ENCODE peak calls at places on chromosomes 2 and 18, in nine cellular contexts. Z is fibroblast of lung, L is tibial nerve, B is fibroblast of mammary gland, O is fibroblast of the aortic adventitia, E is spleen, R is MM.1S, G is SJSA1, Q is A549. C is an unnamed sample.

GRCh38 chr2:119523959-119524694 is at the start of gene SCTR:
- DNase-seq in Z (no peak), L (no peak), B (no peak), O (no peak), E (no peak), R (no peak), G (no peak), Q (no peak), C (no peak)

GRCh38 chr2:24643051-24643450 is 150.1 kb downstream of the PTRHD1 start:
- DNase-seq in Z (no peak), L (no peak), B (no peak), O (peak), E (no peak), R (no peak), G (no peak), Q (no peak), C (no peak)

GRCh38 chr2:201858781-201859180 is 52.4 kb downstream of the CDK15 start:
- DNase-seq in Z (peak), L (no peak), B (peak), O (peak), E (no peak), R (no peak), G (no peak), Q (no peak), C (peak)

GRCh38 chr2:197926673-197927072 is 122.3 kb downstream of the PLCL1 start:
- DNase-seq in Z (no peak), L (no peak), B (peak), O (peak), E (no peak), R (peak), G (no peak), Q (no peak), C (no peak)

GRCh38 chr18:8841781-8842485 is 136.6 kb downstream of the MTCL1 start:
- DNase-seq in Z (no peak), L (no peak), B (no peak), O (no peak), E (no peak), R (no peak), G (no peak), Q (no peak), C (no peak)

GRCh38 chr2:152523091-152523490 is 188.1 kb downstream of the FMNL2 start:
- DNase-seq in Z (peak), L (no peak), B (peak), O (peak), E (no peak), R (no peak), G (no peak), Q (no peak), C (no peak)

GRCh38 chr2:127526142-127526939 is at the start of gene IWS1:
- DNase-seq in Z (peak), L (peak), B (peak), O (peak), E (peak), R (peak), G (peak), Q (peak), C (peak)

GRCh38 chr18:21914739-21915319 is 174.2 kb downstream of the MIB1 start:
- DNase-seq in Z (peak), L (no peak), B (peak), O (peak), E (no peak), R (no peak), G (peak), Q (peak), C (peak)

GRCh38 chr18:70578480-70578879 is 289.6 kb downstream of the SOCS6 start:
- DNase-seq in Z (no peak), L (no peak), B (no peak), O (no peak), E (no peak), R (no peak), G (no peak), Q (peak), C (peak)

GRCh38 chr2:2667690-2668089 is 336.6 kb upstream of the MYT1L start:
- DNase-seq in Z (no peak), L (no peak), B (no peak), O (no peak), E (no peak), R (no peak), G (no peak), Q (no peak), C (no peak)

GRCh38 chr18:69969491-69969890 is 21.8 kb upstream of the CD226 start:
- DNase-seq in Z (no peak), L (no peak), B (peak), O (peak), E (no peak), R (no peak), G (no peak), Q (no peak), C (peak)

GRCh38 chr2:38467768-38468463 is 90.8 kb upstream of the ATL2 start:
- DNase-seq in Z (no peak), L (no peak), B (no peak), O (no peak), E (no peak), R (no peak), G (no peak), Q (no peak), C (no peak)

GRCh38 chr2:174607989-174608865 is 10.6 kb upstream of the WIPF1 start:
- DNase-seq in Z (no peak), L (no peak), B (no peak), O (no peak), E (no peak), R (peak), G (no peak), Q (no peak), C (no peak)

GRCh38 chr2:36507408-36507812 is 90.6 kb downstream of the FEZ2 start:
- DNase-seq in Z (peak), L (no peak), B (peak), O (peak), E (no peak), R (peak), G (peak), Q (peak), C (peak)

GRCh38 chr2:223416826-223417610 is 185.1 kb downstream of the SCG2 start:
- DNase-seq in Z (no peak), L (no peak), B (peak), O (peak), E (no peak), R (no peak), G (no peak), Q (no peak), C (no peak)

GRCh38 chr2:176187306-176188217 is 906 bp upstream of the HOXD1 start:
- DNase-seq in Z (no peak), L (no peak), B (no peak), O (peak), E (no peak), R (peak), G (peak), Q (peak), C (no peak)

GRCh38 chr18:45628979-45629958 is 14.0 kb downstream of the SLC14A2 start:
- DNase-seq in Z (peak), L (no peak), B (peak), O (peak), E (peak), R (no peak), G (no peak), Q (no peak), C (peak)

GRCh38 chr2:47534179-47534919 is 131.4 kb downstream of the MSH2 start:
- DNase-seq in Z (peak), L (no peak), B (peak), O (peak), E (no peak), R (no peak), G (peak), Q (no peak), C (peak)

GRCh38 chr18:22349317-22349898 is 68.3 kb downstream of the CTAGE1 start:
- DNase-seq in Z (peak), L (no peak), B (no peak), O (peak), E (no peak), R (no peak), G (no peak), Q (no peak), C (no peak)

GRCh38 chr18:78069784-78070664 is 820.4 kb downstream of the GALR1 start:
- DNase-seq in Z (no peak), L (peak), B (no peak), O (no peak), E (no peak), R (no peak), G (no peak), Q (no peak), C (no peak)

GRCh38 chr2:122737429-122738077 is 982.1 kb downstream of the TSN start:
- DNase-seq in Z (peak), L (no peak), B (no peak), O (no peak), E (no peak), R (no peak), G (no peak), Q (no peak), C (no peak)

GRCh38 chr2:171513719-171514160 is 8.5 kb upstream of the CYBRD1 start:
- DNase-seq in Z (no peak), L (no peak), B (no peak), O (no peak), E (no peak), R (peak), G (no peak), Q (no peak), C (peak)

GRCh38 chr2:10339647-10340592 is 37.2 kb downstream of the HPCAL1 start:
- DNase-seq in Z (no peak), L (no peak), B (no peak), O (no peak), E (peak), R (no peak), G (no peak), Q (no peak), C (no peak)

GRCh38 chr2:177315303-177315887 is 50.9 kb upstream of the NFE2L2 start:
- DNase-seq in Z (peak), L (no peak), B (no peak), O (peak), E (no peak), R (no peak), G (no peak), Q (no peak), C (no peak)

GRCh38 chr2:173571887-173572680 is 217.4 kb downstream of the CDCA7 start:
- DNase-seq in Z (no peak), L (no peak), B (no peak), O (no peak), E (no peak), R (no peak), G (no peak), Q (no peak), C (no peak)

GRCh38 chr2:181616715-181617114 is 40.2 kb downstream of the CERKL start:
- DNase-seq in Z (no peak), L (no peak), B (no peak), O (no peak), E (no peak), R (no peak), G (no peak), Q (no peak), C (no peak)

GRCh38 chr2:136653836-136654235 is 111.5 kb upstream of the THSD7B start:
- DNase-seq in Z (no peak), L (no peak), B (no peak), O (no peak), E (no peak), R (no peak), G (no peak), Q (no peak), C (no peak)

GRCh38 chr2:95526360-95527341 is 42.1 kb upstream of the TRIM43B start:
- DNase-seq in Z (peak), L (no peak), B (peak), O (peak), E (peak), R (peak), G (peak), Q (peak), C (no peak)

GRCh38 chr2:134665729-134666506 is 52.9 kb downstream of the TMEM163 start:
- DNase-seq in Z (no peak), L (no peak), B (no peak), O (no peak), E (no peak), R (no peak), G (no peak), Q (no peak), C (no peak)

GRCh38 chr18:27540126-27540525 is 355.0 kb upstream of the CHST9 start:
- DNase-seq in Z (no peak), L (no peak), B (no peak), O (no peak), E (no peak), R (no peak), G (no peak), Q (no peak), C (no peak)

GRCh38 chr2:80335411-80335810 is 30.9 kb upstream of the LRRTM1 start:
- DNase-seq in Z (no peak), L (no peak), B (no peak), O (no peak), E (no peak), R (no peak), G (no peak), Q (no peak), C (no peak)

GRCh38 chr2:48265169-48266013 is 264.6 kb upstream of the STON1 start:
- DNase-seq in Z (no peak), L (no peak), B (no peak), O (no peak), E (no peak), R (no peak), G (no peak), Q (no peak), C (peak)

GRCh38 chr2:75710220-75710576 is 517 bp downstream of the GCFC2 start:
- DNase-seq in Z (no peak), L (no peak), B (no peak), O (peak), E (no peak), R (no peak), G (no peak), Q (no peak), C (no peak)

GRCh38 chr2:75707901-75708300 is 2.8 kb downstream of the GCFC2 start:
- DNase-seq in Z (no peak), L (no peak), B (peak), O (peak), E (no peak), R (no peak), G (no peak), Q (no peak), C (no peak)

GRCh38 chr2:75710577-75711253 is at the start of gene GCFC2:
- DNase-seq in Z (peak), L (peak), B (peak), O (peak), E (peak), R (peak), G (peak), Q (peak), C (peak)

GRCh38 chr2:75705921-75706320 is 4.8 kb downstream of the GCFC2 start:
- DNase-seq in Z (no peak), L (no peak), B (no peak), O (peak), E (no peak), R (no peak), G (no peak), Q (no peak), C (no peak)

GRCh38 chr2:75709297-75709696 is 1.4 kb downstream of the GCFC2 start:
- DNase-seq in Z (peak), L (no peak), B (peak), O (peak), E (no peak), R (peak), G (no peak), Q (no peak), C (peak)
- H3K4me3 ChIP-seq in Z (peak), L (no peak), B (peak), O (peak), E (no peak), R (peak), G (no peak), Q (peak), C (peak)

GRCh38 chr2:239249781-239250180 is 151.0 kb downstream of the HDAC4 start:
- DNase-seq in Z (peak), L (no peak), B (peak), O (peak), E (peak), R (no peak), G (no peak), Q (no peak), C (no peak)
- H3K4me3 ChIP-seq in Z (no peak), L (no peak), B (no peak), O (no peak), E (no peak), R (no peak), G (no peak), Q (no peak), C (no peak)

DNA sequence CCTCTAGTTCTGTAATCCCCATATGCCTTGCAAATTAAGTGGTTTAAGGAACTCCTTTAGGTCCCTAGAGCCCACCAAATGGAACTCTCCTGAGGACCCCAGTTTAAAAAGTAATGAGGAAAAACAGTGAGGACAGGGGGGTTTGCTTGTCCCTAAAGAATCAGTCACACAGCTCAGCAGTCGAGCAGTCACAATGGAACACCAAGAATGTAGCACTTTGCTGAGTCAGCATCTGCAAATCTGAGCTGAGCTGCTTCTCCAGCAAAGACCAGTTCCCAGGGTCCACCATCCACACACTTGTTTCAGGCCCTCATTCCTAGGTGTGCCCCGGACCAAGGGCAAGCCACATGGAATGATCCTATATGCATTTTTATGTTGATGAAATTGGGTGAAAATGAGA is 46.2 kb upstream of the NEDD4L start:
- DNase-seq in Z (no peak), L (no peak), B (no peak), O (no peak), E (no peak), R (no peak), G (no peak), Q (no peak), C (no peak)
- H3K4me3 ChIP-seq in Z (no peak), L (no peak), B (no peak), O (no peak), E (no peak), R (no peak), G (no peak), Q (no peak), C (no peak)

DNA sequence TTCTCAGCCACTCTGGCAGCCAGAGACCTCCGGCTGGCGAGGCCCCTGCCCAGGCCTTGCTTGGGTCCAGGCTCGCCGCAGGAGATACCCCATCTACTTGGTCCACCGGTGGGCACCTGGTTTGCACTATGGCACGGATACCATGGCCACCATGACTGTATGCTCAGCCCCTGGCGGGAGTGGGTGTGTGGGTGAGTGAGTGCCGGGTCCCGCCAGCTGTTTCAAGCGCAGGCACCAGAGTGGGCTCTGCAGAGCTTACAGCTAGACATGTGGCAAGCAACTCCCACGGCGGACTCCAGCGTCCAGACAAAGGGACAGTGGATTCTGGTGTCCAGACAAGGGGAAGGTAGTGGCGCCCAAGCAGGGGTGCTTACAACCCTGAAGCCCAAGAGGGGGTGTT is 1.4 kb downstream of the ATG4B start:
- DNase-seq in Z (no peak), L (no peak), B (no peak), O (no peak), E (peak), R (no peak), G (no peak), Q (no peak), C (no peak)
- H3K4me3 ChIP-seq in Z (no peak), L (no peak), B (no peak), O (peak), E (no peak), R (peak), G (no peak), Q (peak), C (peak)

GRCh38 chr2:161427413-161428239 is 11.5 kb downstream of the TBR1 start:
- DNase-seq in Z (peak), L (no peak), B (peak), O (no peak), E (no peak), R (no peak), G (no peak), Q (no peak), C (no peak)
- H3K4me3 ChIP-seq in Z (no peak), L (no peak), B (no peak), O (no peak), E (no peak), R (no peak), G (no peak), Q (no peak), C (no peak)

C was measured in NB4.